ENCODE peak calls at places on chromosome 13, in eight cellular contexts. One of them, this sample, is unnamed.

GRCh38 chr13:111204438-111205177 is 89.5 kb downstream of the ARHGEF7 start:
- DNase-seq in fibroblast of the aortic adventitia: peak; percentile 81
- DNase-seq in tibial artery: peak; percentile 75
- DNase-seq in fibroblast of pulmonary artery: peak; percentile 86
- DNase-seq in nephron progenitor cell: peak; percentile 18
- DNase-seq in endothelial cell: no peak
- DNase-seq in colonic mucosa: no peak
- DNase-seq in RWPE1: peak; percentile 68
- DNase-seq in this sample: no peak

GRCh38 chr13:98206946-98207345 is 29.9 kb upstream of the RNF113B start:
- DNase-seq in tibial artery: no peak
- DNase-seq in colonic mucosa: no peak
- DNase-seq in endothelial cell: no peak
- DNase-seq in RWPE1: no peak
- DNase-seq in fibroblast of pulmonary artery: peak; percentile 78
- DNase-seq in fibroblast of the aortic adventitia: peak; percentile 77
- DNase-seq in nephron progenitor cell: no peak
- DNase-seq in this sample: peak; percentile 100

GRCh38 chr13:24406524-24406923 is 97.1 kb downstream of the C1QTNF9 start:
- DNase-seq in nephron progenitor cell: no peak
- DNase-seq in RWPE1: no peak
- DNase-seq in fibroblast of the aortic adventitia: no peak
- DNase-seq in tibial artery: no peak
- DNase-seq in colonic mucosa: no peak
- DNase-seq in fibroblast of pulmonary artery: no peak
- DNase-seq in endothelial cell: no peak
- DNase-seq in this sample: no peak

GRCh38 chr13:49429061-49429460 is 14.8 kb downstream of the CAB39L start:
- DNase-seq in endothelial cell: no peak
- DNase-seq in tibial artery: no peak
- DNase-seq in colonic mucosa: no peak
- DNase-seq in nephron progenitor cell: no peak
- DNase-seq in fibroblast of pulmonary artery: no peak
- DNase-seq in fibroblast of the aortic adventitia: no peak
- DNase-seq in RWPE1: no peak
- DNase-seq in this sample: no peak

GRCh38 chr13:35720690-35721554 is 244.4 kb upstream of the MAB21L1 start:
- DNase-seq in colonic mucosa: peak; percentile 53
- DNase-seq in fibroblast of the aortic adventitia: peak; percentile 57
- DNase-seq in tibial artery: no peak
- DNase-seq in RWPE1: peak; percentile 67
- DNase-seq in endothelial cell: peak; percentile 75
- DNase-seq in nephron progenitor cell: peak; percentile 81
- DNase-seq in fibroblast of pulmonary artery: peak; percentile 55
- DNase-seq in this sample: no peak

GRCh38 chr13:87235621-87236020 is 435.6 kb upstream of the SLITRK5 start:
- DNase-seq in nephron progenitor cell: no peak
- DNase-seq in fibroblast of the aortic adventitia: no peak
- DNase-seq in fibroblast of pulmonary artery: no peak
- DNase-seq in RWPE1: no peak
- DNase-seq in endothelial cell: no peak
- DNase-seq in colonic mucosa: no peak
- DNase-seq in tibial artery: no peak
- DNase-seq in this sample: no peak

GRCh38 chr13:114010401-114011101 is 36.7 kb upstream of the C13orf46 start:
- DNase-seq in endothelial cell: no peak
- DNase-seq in fibroblast of pulmonary artery: no peak
- DNase-seq in RWPE1: no peak
- DNase-seq in tibial artery: no peak
- DNase-seq in fibroblast of the aortic adventitia: no peak
- DNase-seq in colonic mucosa: no peak
- DNase-seq in nephron progenitor cell: no peak
- DNase-seq in this sample: no peak

GRCh38 chr13:28822801-28823200 is 2.7 kb downstream of the MTUS2 start:
- DNase-seq in fibroblast of pulmonary artery: no peak
- DNase-seq in RWPE1: no peak
- DNase-seq in fibroblast of the aortic adventitia: no peak
- DNase-seq in tibial artery: no peak
- DNase-seq in colonic mucosa: no peak
- DNase-seq in nephron progenitor cell: no peak
- DNase-seq in endothelial cell: no peak
- DNase-seq in this sample: no peak

GRCh38 chr13:50526771-50527567 is 316.5 kb downstream of the DLEU7 start:
- DNase-seq in nephron progenitor cell: no peak
- DNase-seq in endothelial cell: no peak
- DNase-seq in fibroblast of the aortic adventitia: no peak
- DNase-seq in fibroblast of pulmonary artery: no peak
- DNase-seq in colonic mucosa: no peak
- DNase-seq in tibial artery: no peak
- DNase-seq in RWPE1: no peak
- DNase-seq in this sample: no peak

GRCh38 chr13:42377640-42378382 is 105.9 kb downstream of the AKAP11 start:
- DNase-seq in tibial artery: no peak
- DNase-seq in RWPE1: no peak
- DNase-seq in endothelial cell: no peak
- DNase-seq in colonic mucosa: no peak
- DNase-seq in fibroblast of the aortic adventitia: peak; percentile 19
- DNase-seq in fibroblast of pulmonary artery: peak; percentile 27
- DNase-seq in nephron progenitor cell: no peak
- DNase-seq in this sample: no peak

GRCh38 chr13:50393641-50394040 is 378.4 kb downstream of the KCNRG start:
- DNase-seq in fibroblast of the aortic adventitia: no peak
- DNase-seq in tibial artery: no peak
- DNase-seq in endothelial cell: peak; percentile 14
- DNase-seq in RWPE1: no peak
- DNase-seq in colonic mucosa: no peak
- DNase-seq in fibroblast of pulmonary artery: peak; percentile 18
- DNase-seq in nephron progenitor cell: peak; percentile 50
- DNase-seq in this sample: no peak

GRCh38 chr13:81487151-81487550 is 1146.2 kb upstream of the SPRY2 start:
- DNase-seq in endothelial cell: peak; percentile 53
- DNase-seq in fibroblast of pulmonary artery: peak; percentile 9
- DNase-seq in nephron progenitor cell: peak; percentile 28
- DNase-seq in fibroblast of the aortic adventitia: no peak
- DNase-seq in colonic mucosa: peak; percentile 22
- DNase-seq in RWPE1: no peak
- DNase-seq in tibial artery: no peak
- DNase-seq in this sample: no peak

GRCh38 chr13:81498969-81499368 is 1158.0 kb upstream of the SPRY2 start:
- DNase-seq in RWPE1: no peak
- DNase-seq in tibial artery: no peak
- DNase-seq in endothelial cell: no peak
- DNase-seq in nephron progenitor cell: no peak
- DNase-seq in fibroblast of the aortic adventitia: no peak
- DNase-seq in colonic mucosa: no peak
- DNase-seq in fibroblast of pulmonary artery: no peak
- DNase-seq in this sample: no peak

GRCh38 chr13:81488021-81488420 is 1147.1 kb upstream of the SPRY2 start:
- DNase-seq in colonic mucosa: no peak
- DNase-seq in tibial artery: no peak
- DNase-seq in endothelial cell: no peak
- DNase-seq in fibroblast of pulmonary artery: peak; percentile 39
- DNase-seq in fibroblast of the aortic adventitia: no peak
- DNase-seq in RWPE1: no peak
- DNase-seq in nephron progenitor cell: no peak
- DNase-seq in this sample: no peak

DNA sequence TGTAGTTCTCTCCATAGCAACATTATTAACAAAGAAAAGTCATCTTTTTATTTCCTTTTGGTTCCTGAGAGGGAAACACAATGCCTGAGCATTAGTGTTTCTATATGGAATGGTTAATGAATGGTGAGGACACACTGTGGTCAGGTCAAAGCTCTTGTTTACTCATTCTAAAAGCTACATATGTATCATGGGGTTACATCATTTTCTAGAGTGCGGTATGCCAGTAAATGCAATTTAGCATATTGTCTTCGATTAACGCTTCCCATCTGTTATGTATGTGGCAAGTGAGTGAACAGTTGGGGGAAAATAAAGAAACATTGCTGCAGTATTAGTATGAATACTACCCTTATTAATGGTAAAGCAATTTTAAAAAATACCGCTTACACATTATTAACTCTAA is 1152.2 kb upstream of the SPRY2 start:
- DNase-seq in endothelial cell: no peak
- DNase-seq in fibroblast of pulmonary artery: no peak
- DNase-seq in nephron progenitor cell: no peak
- DNase-seq in RWPE1: no peak
- DNase-seq in fibroblast of the aortic adventitia: no peak
- DNase-seq in colonic mucosa: no peak
- DNase-seq in tibial artery: no peak
- DNase-seq in this sample: no peak
- TF ChIP-seq CTCF in endothelial cell: no peak
- TF ChIP-seq CTCF in fibroblast of pulmonary artery: no peak
- TF ChIP-seq CTCF in nephron progenitor cell: no peak
- TF ChIP-seq CTCF in RWPE1: no peak
- TF ChIP-seq CTCF in fibroblast of the aortic adventitia: no peak
- TF ChIP-seq CTCF in colonic mucosa: no peak
- TF ChIP-seq CTCF in tibial artery: no peak
- TF ChIP-seq CTCF in this sample: no peak

GRCh38 chr13:102771298-102772041 is 2.1 kb downstream of the TEX30 start:
- DNase-seq in endothelial cell: no peak
- DNase-seq in nephron progenitor cell: no peak
- DNase-seq in tibial artery: no peak
- DNase-seq in fibroblast of pulmonary artery: no peak
- DNase-seq in colonic mucosa: no peak
- DNase-seq in fibroblast of the aortic adventitia: no peak
- DNase-seq in RWPE1: no peak
- DNase-seq in this sample: no peak

GRCh38 chr13:102770435-102770834 is 3.2 kb downstream of the TEX30 start:
- DNase-seq in tibial artery: no peak
- DNase-seq in colonic mucosa: no peak
- DNase-seq in endothelial cell: no peak
- DNase-seq in fibroblast of the aortic adventitia: no peak
- DNase-seq in nephron progenitor cell: no peak
- DNase-seq in fibroblast of pulmonary artery: peak; percentile 13
- DNase-seq in RWPE1: no peak
- DNase-seq in this sample: no peak

GRCh38 chr13:102768914-102769313 is 4.7 kb downstream of the TEX30 start:
- DNase-seq in fibroblast of pulmonary artery: peak; percentile 56
- DNase-seq in endothelial cell: no peak
- DNase-seq in colonic mucosa: no peak
- DNase-seq in RWPE1: no peak
- DNase-seq in fibroblast of the aortic adventitia: peak; percentile 12
- DNase-seq in tibial artery: no peak
- DNase-seq in nephron progenitor cell: no peak
- DNase-seq in this sample: no peak

GRCh38 chr13:102772042-102772425 is 1.6 kb downstream of the TEX30 start:
- DNase-seq in fibroblast of pulmonary artery: no peak
- DNase-seq in colonic mucosa: no peak
- DNase-seq in RWPE1: no peak
- DNase-seq in tibial artery: no peak
- DNase-seq in nephron progenitor cell: no peak
- DNase-seq in fibroblast of the aortic adventitia: no peak
- DNase-seq in endothelial cell: no peak
- DNase-seq in this sample: no peak

DNA sequence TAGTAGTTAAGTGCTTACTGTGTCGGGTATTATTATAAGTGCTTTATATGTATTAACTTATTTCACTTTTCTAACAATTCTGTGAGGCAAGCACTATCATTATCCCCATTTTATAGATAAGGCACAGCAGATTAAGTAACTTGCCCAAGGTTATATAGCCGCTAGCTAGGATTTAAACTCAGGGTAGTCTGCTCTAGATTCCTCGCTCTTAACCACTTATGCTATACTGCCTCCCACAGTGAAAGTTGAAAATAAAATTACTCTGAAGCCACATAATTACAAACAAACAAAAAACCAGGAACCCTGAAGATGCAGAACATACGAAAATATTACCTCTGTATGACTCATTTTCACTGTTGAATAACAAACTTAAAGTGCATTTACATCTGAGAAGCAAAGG is 3.9 kb downstream of the TEX30 start:
- DNase-seq in fibroblast of the aortic adventitia: peak; percentile 30
- DNase-seq in fibroblast of pulmonary artery: peak; percentile 31
- DNase-seq in tibial artery: no peak
- DNase-seq in endothelial cell: no peak
- DNase-seq in RWPE1: no peak
- DNase-seq in nephron progenitor cell: no peak
- DNase-seq in colonic mucosa: no peak
- DNase-seq in this sample: no peak
- TF ChIP-seq CTCF in fibroblast of the aortic adventitia: no peak
- TF ChIP-seq CTCF in fibroblast of pulmonary artery: peak; percentile 8
- TF ChIP-seq CTCF in tibial artery: no peak
- TF ChIP-seq CTCF in endothelial cell: no peak
- TF ChIP-seq CTCF in RWPE1: no peak
- TF ChIP-seq CTCF in nephron progenitor cell: no peak
- TF ChIP-seq CTCF in colonic mucosa: no peak
- TF ChIP-seq CTCF in this sample: no peak

DNA sequence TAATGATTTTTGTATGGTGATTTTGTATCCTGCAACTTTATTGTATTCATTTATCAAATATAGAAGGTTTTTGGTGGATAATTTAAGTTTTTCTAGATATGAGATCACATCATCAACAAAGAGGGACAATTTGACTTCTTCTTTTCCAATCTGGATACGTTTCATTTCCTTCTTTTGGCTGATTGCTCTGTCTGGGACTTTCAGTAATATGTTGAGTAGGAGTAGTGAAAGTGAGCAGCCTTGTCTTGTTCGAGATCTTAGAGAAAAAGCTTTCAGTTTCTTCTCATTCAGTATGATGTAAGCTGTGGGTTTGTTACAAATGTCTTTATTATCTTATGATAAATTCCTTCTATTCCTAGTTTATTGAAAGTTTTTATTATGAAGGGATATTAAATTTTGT is 352.0 kb upstream of the DACH1 start:
- DNase-seq in fibroblast of the aortic adventitia: no peak
- DNase-seq in colonic mucosa: no peak
- DNase-seq in nephron progenitor cell: no peak
- DNase-seq in endothelial cell: no peak
- DNase-seq in fibroblast of pulmonary artery: no peak
- DNase-seq in tibial artery: no peak
- DNase-seq in RWPE1: no peak
- DNase-seq in this sample: no peak
- TF ChIP-seq CTCF in fibroblast of the aortic adventitia: no peak
- TF ChIP-seq CTCF in colonic mucosa: no peak
- TF ChIP-seq CTCF in nephron progenitor cell: no peak
- TF ChIP-seq CTCF in endothelial cell: no peak
- TF ChIP-seq CTCF in fibroblast of pulmonary artery: no peak
- TF ChIP-seq CTCF in tibial artery: no peak
- TF ChIP-seq CTCF in RWPE1: no peak
- TF ChIP-seq CTCF in this sample: no peak

GRCh38 chr13:110107568-110108347 is 199.2 kb downstream of the COL4A1 start:
- DNase-seq in colonic mucosa: no peak
- DNase-seq in nephron progenitor cell: no peak
- DNase-seq in fibroblast of pulmonary artery: no peak
- DNase-seq in RWPE1: no peak
- DNase-seq in fibroblast of the aortic adventitia: no peak
- DNase-seq in tibial artery: no peak
- DNase-seq in endothelial cell: peak; percentile 53
- DNase-seq in this sample: no peak
- TF ChIP-seq CTCF in colonic mucosa: no peak
- TF ChIP-seq CTCF in nephron progenitor cell: no peak
- TF ChIP-seq CTCF in fibroblast of pulmonary artery: peak; percentile 11
- TF ChIP-seq CTCF in RWPE1: no peak
- TF ChIP-seq CTCF in fibroblast of the aortic adventitia: no peak
- TF ChIP-seq CTCF in tibial artery: peak; percentile 14
- TF ChIP-seq CTCF in endothelial cell: peak; percentile 24
- TF ChIP-seq CTCF in this sample: no peak

This sample was measured in AG04449.